ENCODE peak calls at places on chromosome 9, in six cellular contexts. C is sigmoid colon; L is stimulated activated CD4-positive, alpha-beta T cell treated with anti-CD3 and anti-CD28 coated beads, Interleukin-2, amount 100 ng/mL, for 48 hours; Z is GM19239; F is NCI-H2081; Q is progenitor cell of endocrine pancreas. T is an unnamed sample.

GRCh38 chr9:214488-215448 is at the start of gene DOCK8:
- DNase-seq in C (peak), L (peak), Z (peak), F (no peak), Q (peak), T (peak)

GRCh38 chr9:137145731-137146526 is 7.0 kb downstream of the GRIN1 start:
- DNase-seq in C (no peak), L (no peak), Z (no peak), F (no peak), Q (no peak), T (no peak)

GRCh38 chr9:16705121-16705604 is 165.3 kb downstream of the BNC2 start:
- DNase-seq in C (peak), L (no peak), Z (no peak), F (no peak), Q (peak), T (peak)

GRCh38 chr9:89864257-89864656 is 259.4 kb downstream of the GADD45G start:
- DNase-seq in C (peak), L (no peak), Z (no peak), F (no peak), Q (no peak), T (no peak)

GRCh38 chr9:72297516-72297915 is 67.5 kb downstream of the ZFAND5 start:
- DNase-seq in C (no peak), L (no peak), Z (no peak), F (no peak), Q (no peak), T (no peak)

GRCh38 chr9:98287383-98287782 is 31.9 kb upstream of the TBC1D2 start:
- DNase-seq in C (no peak), L (no peak), Z (no peak), F (no peak), Q (no peak), T (no peak)

GRCh38 chr9:131587906-131588305 is 42.6 kb downstream of the PRRT1B start:
- DNase-seq in C (no peak), L (no peak), Z (no peak), F (no peak), Q (no peak), T (no peak)

GRCh38 chr9:134811079-134811672 is 69.4 kb upstream of the FCN2 start:
- DNase-seq in C (no peak), L (no peak), Z (no peak), F (no peak), Q (no peak), T (no peak)

GRCh38 chr9:2411459-2412215 is 209.9 kb upstream of the VLDLR start:
- DNase-seq in C (no peak), L (no peak), Z (no peak), F (no peak), Q (no peak), T (no peak)

GRCh38 chr9:26043431-26043830 is 365.2 kb upstream of the TUSC1 start:
- DNase-seq in C (no peak), L (no peak), Z (no peak), F (no peak), Q (no peak), T (no peak)

GRCh38 chr9:87441251-87441650 is 56.4 kb upstream of the DAPK1 start:
- DNase-seq in C (no peak), L (no peak), Z (no peak), F (no peak), Q (no peak), T (no peak)

GRCh38 chr9:124940521-124940893 is 376 bp downstream of the GOLGA1 start:
- DNase-seq in C (no peak), L (peak), Z (no peak), F (peak), Q (no peak), T (no peak)

GRCh38 chr9:26809795-26810194 is 82.8 kb downstream of the CAAP1 start:
- DNase-seq in C (no peak), L (no peak), Z (no peak), F (no peak), Q (no peak), T (no peak)

GRCh38 chr9:99962685-99963261 is 56.3 kb downstream of the STX17 start:
- DNase-seq in C (no peak), L (no peak), Z (no peak), F (no peak), Q (no peak), T (no peak)

GRCh38 chr9:127862075-127863011 is 7.9 kb upstream of the ENG start:
- DNase-seq in C (peak), L (no peak), Z (no peak), F (no peak), Q (no peak), T (no peak)

GRCh38 chr9:112881366-112881765 is 9.3 kb downstream of the SLC46A2 start:
- DNase-seq in C (no peak), L (no peak), Z (no peak), F (no peak), Q (no peak), T (no peak)

GRCh38 chr9:95005276-95006141 is 279.0 kb downstream of the AOPEP start:
- DNase-seq in C (no peak), L (no peak), Z (no peak), F (no peak), Q (no peak), T (no peak)